ENCODE peak calls at places on chromosomes 12 and 14, in nine cellular contexts. One of them, this sample, is unnamed.

GRCh38 chr14:95189400-95190162 is 32.3 kb upstream of the DICER1 start:
- DNase-seq in Peyer's patch: no peak
- DNase-seq in tibial nerve: no peak
- DNase-seq in GM12878: no peak
- DNase-seq in uterus: no peak
- DNase-seq in ovary: no peak
- DNase-seq in heart left ventricle: no peak
- DNase-seq in H1: no peak
- DNase-seq in stomach: no peak
- DNase-seq in this sample: no peak

GRCh38 chr12:6038160-6038559 is 86.3 kb downstream of the VWF start:
- DNase-seq in Peyer's patch: no peak
- DNase-seq in tibial nerve: no peak
- DNase-seq in GM12878: no peak
- DNase-seq in uterus: no peak
- DNase-seq in ovary: no peak
- DNase-seq in heart left ventricle: no peak
- DNase-seq in H1: peak; percentile 57
- DNase-seq in stomach: peak; percentile 50
- DNase-seq in this sample: no peak

GRCh38 chr12:46831335-46832083 is 5.7 kb upstream of the SLC38A4 start:
- DNase-seq in Peyer's patch: no peak
- DNase-seq in tibial nerve: no peak
- DNase-seq in GM12878: no peak
- DNase-seq in uterus: no peak
- DNase-seq in ovary: no peak
- DNase-seq in heart left ventricle: peak; percentile 82
- DNase-seq in H1: no peak
- DNase-seq in stomach: peak; percentile 34
- DNase-seq in this sample: peak; percentile 88

GRCh38 chr14:53509845-53510244 is 356.7 kb upstream of the DDHD1 start:
- DNase-seq in Peyer's patch: no peak
- DNase-seq in tibial nerve: peak; percentile 18
- DNase-seq in GM12878: no peak
- DNase-seq in uterus: peak; percentile 67
- DNase-seq in ovary: no peak
- DNase-seq in heart left ventricle: no peak
- DNase-seq in H1: no peak
- DNase-seq in stomach: no peak
- DNase-seq in this sample: peak; percentile 59

GRCh38 chr12:47084172-47084571 is 4.4 kb upstream of the AMIGO2 start:
- DNase-seq in Peyer's patch: no peak
- DNase-seq in tibial nerve: no peak
- DNase-seq in GM12878: no peak
- DNase-seq in uterus: no peak
- DNase-seq in ovary: no peak
- DNase-seq in heart left ventricle: no peak
- DNase-seq in H1: no peak
- DNase-seq in stomach: no peak
- DNase-seq in this sample: no peak

GRCh38 chr14:99374964-99375363 is 103.0 kb upstream of the BCL11B start:
- DNase-seq in Peyer's patch: no peak
- DNase-seq in tibial nerve: no peak
- DNase-seq in GM12878: no peak
- DNase-seq in uterus: no peak
- DNase-seq in ovary: no peak
- DNase-seq in heart left ventricle: no peak
- DNase-seq in H1: no peak
- DNase-seq in stomach: no peak
- DNase-seq in this sample: no peak

GRCh38 chr12:112685321-112685720 is 106.2 kb upstream of the RPH3A start:
- DNase-seq in Peyer's patch: no peak
- DNase-seq in tibial nerve: no peak
- DNase-seq in GM12878: no peak
- DNase-seq in uterus: no peak
- DNase-seq in ovary: no peak
- DNase-seq in heart left ventricle: no peak
- DNase-seq in H1: no peak
- DNase-seq in stomach: no peak
- DNase-seq in this sample: no peak

GRCh38 chr12:66859751-66860440 is 181.0 kb upstream of the GRIP1 start:
- DNase-seq in Peyer's patch: no peak
- DNase-seq in tibial nerve: no peak
- DNase-seq in GM12878: no peak
- DNase-seq in uterus: no peak
- DNase-seq in ovary: no peak
- DNase-seq in heart left ventricle: no peak
- DNase-seq in H1: no peak
- DNase-seq in stomach: no peak
- DNase-seq in this sample: no peak

GRCh38 chr12:24768415-24768814 is 180.5 kb downstream of the BCAT1 start:
- DNase-seq in Peyer's patch: no peak
- DNase-seq in tibial nerve: no peak
- DNase-seq in GM12878: no peak
- DNase-seq in uterus: no peak
- DNase-seq in ovary: no peak
- DNase-seq in heart left ventricle: no peak
- DNase-seq in H1: no peak
- DNase-seq in stomach: no peak
- DNase-seq in this sample: no peak

GRCh38 chr14:90509403-90509802 is 112.6 kb downstream of the CALM1 start:
- DNase-seq in Peyer's patch: no peak
- DNase-seq in tibial nerve: no peak
- DNase-seq in GM12878: no peak
- DNase-seq in uterus: no peak
- DNase-seq in ovary: no peak
- DNase-seq in heart left ventricle: no peak
- DNase-seq in H1: no peak
- DNase-seq in stomach: no peak
- DNase-seq in this sample: no peak

GRCh38 chr12:31728289-31728916 is 418 bp downstream of the AMN1 start:
- DNase-seq in Peyer's patch: peak; percentile 70
- DNase-seq in tibial nerve: no peak
- DNase-seq in GM12878: no peak
- DNase-seq in uterus: no peak
- DNase-seq in ovary: no peak
- DNase-seq in heart left ventricle: no peak
- DNase-seq in H1: no peak
- DNase-seq in stomach: peak; percentile 47
- DNase-seq in this sample: peak; percentile 34

GRCh38 chr12:51393676-51394545 is 2.7 kb upstream of the GALNT6 start:
- DNase-seq in Peyer's patch: peak; percentile 44
- DNase-seq in tibial nerve: no peak
- DNase-seq in GM12878: no peak
- DNase-seq in uterus: no peak
- DNase-seq in ovary: no peak
- DNase-seq in heart left ventricle: no peak
- DNase-seq in H1: no peak
- DNase-seq in stomach: no peak
- DNase-seq in this sample: no peak

GRCh38 chr14:73227812-73228781 is 9.2 kb upstream of the PAPLN start:
- DNase-seq in Peyer's patch: no peak
- DNase-seq in tibial nerve: no peak
- DNase-seq in GM12878: no peak
- DNase-seq in uterus: peak; percentile 79
- DNase-seq in ovary: peak; percentile 74
- DNase-seq in heart left ventricle: no peak
- DNase-seq in H1: no peak
- DNase-seq in stomach: no peak
- DNase-seq in this sample: peak; percentile 48

GRCh38 chr12:112013601-112014402 is 576 bp downstream of the ERP29 start:
- DNase-seq in Peyer's patch: peak; percentile 75
- DNase-seq in tibial nerve: no peak
- DNase-seq in GM12878: peak; percentile 32
- DNase-seq in uterus: peak; percentile 49
- DNase-seq in ovary: peak; percentile 56
- DNase-seq in heart left ventricle: peak; percentile 75
- DNase-seq in H1: peak; percentile 39
- DNase-seq in stomach: peak; percentile 73
- DNase-seq in this sample: no peak

GRCh38 chr14:74952697-74953484 is 2.5 kb downstream of the PGF start:
- DNase-seq in Peyer's patch: no peak
- DNase-seq in tibial nerve: no peak
- DNase-seq in GM12878: no peak
- DNase-seq in uterus: no peak
- DNase-seq in ovary: no peak
- DNase-seq in heart left ventricle: no peak
- DNase-seq in H1: no peak
- DNase-seq in stomach: no peak
- DNase-seq in this sample: no peak

GRCh38 chr12:71415336-71416231 is 24.0 kb upstream of the LGR5 start:
- DNase-seq in Peyer's patch: no peak
- DNase-seq in tibial nerve: no peak
- DNase-seq in GM12878: peak; percentile 7
- DNase-seq in uterus: no peak
- DNase-seq in ovary: no peak
- DNase-seq in heart left ventricle: no peak
- DNase-seq in H1: no peak
- DNase-seq in stomach: no peak
- DNase-seq in this sample: peak; percentile 23

GRCh38 chr12:56631790-56632700 is 1.9 kb upstream of the BAZ2A start:
- DNase-seq in Peyer's patch: peak; percentile 86
- DNase-seq in tibial nerve: peak; percentile 48
- DNase-seq in GM12878: no peak
- DNase-seq in uterus: peak; percentile 78
- DNase-seq in ovary: peak; percentile 80
- DNase-seq in heart left ventricle: peak; percentile 84
- DNase-seq in H1: no peak
- DNase-seq in stomach: peak; percentile 82
- DNase-seq in this sample: peak; percentile 64

GRCh38 chr12:56629459-56630179 is 507 bp downstream of the BAZ2A start:
- DNase-seq in Peyer's patch: peak; percentile 38
- DNase-seq in tibial nerve: no peak
- DNase-seq in GM12878: no peak
- DNase-seq in uterus: peak; percentile 39
- DNase-seq in ovary: peak; percentile 53
- DNase-seq in heart left ventricle: no peak
- DNase-seq in H1: no peak
- DNase-seq in stomach: no peak
- DNase-seq in this sample: no peak

GRCh38 chr12:56628671-56629458 is 1.3 kb downstream of the BAZ2A start:
- DNase-seq in Peyer's patch: peak; percentile 92
- DNase-seq in tibial nerve: peak; percentile 54
- DNase-seq in GM12878: no peak
- DNase-seq in uterus: peak; percentile 47
- DNase-seq in ovary: peak; percentile 61
- DNase-seq in heart left ventricle: peak; percentile 78
- DNase-seq in H1: no peak
- DNase-seq in stomach: peak; percentile 70
- DNase-seq in this sample: peak; percentile 52

GRCh38 chr12:56632701-56633464 is 2.8 kb upstream of the BAZ2A start:
- DNase-seq in Peyer's patch: no peak
- DNase-seq in tibial nerve: no peak
- DNase-seq in GM12878: no peak
- DNase-seq in uterus: no peak
- DNase-seq in ovary: no peak
- DNase-seq in heart left ventricle: no peak
- DNase-seq in H1: no peak
- DNase-seq in stomach: no peak
- DNase-seq in this sample: no peak

DNA sequence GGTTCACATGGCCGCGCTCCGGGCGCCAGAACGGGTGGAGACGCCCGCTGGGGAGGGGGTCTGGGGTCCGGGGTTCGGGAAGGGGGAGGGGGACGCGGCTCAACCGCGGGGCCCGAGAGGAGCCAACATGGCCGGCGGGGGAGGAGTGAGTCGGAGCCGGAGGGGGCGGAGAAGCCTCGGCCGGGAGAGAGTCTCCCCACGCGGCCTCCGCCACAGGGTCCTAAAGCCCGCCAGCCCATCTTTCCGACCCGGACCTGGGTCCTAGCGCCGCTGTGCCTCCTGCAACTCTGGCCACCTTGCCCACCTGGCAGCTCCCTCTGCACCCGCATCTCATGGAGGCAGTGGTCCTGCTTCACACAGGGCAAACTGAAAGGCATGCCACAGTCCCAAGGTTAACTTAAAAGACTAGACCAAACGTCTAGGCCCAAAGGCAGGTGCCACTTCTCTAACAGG is at the start of gene BAZ2A:
- DNase-seq in Peyer's patch: peak; percentile 93
- DNase-seq in tibial nerve: peak; percentile 72
- DNase-seq in GM12878: no peak
- DNase-seq in uterus: peak; percentile 84
- DNase-seq in ovary: peak; percentile 87
- DNase-seq in heart left ventricle: peak; percentile 93
- DNase-seq in H1: no peak
- DNase-seq in stomach: peak; percentile 90
- DNase-seq in this sample: peak; percentile 85
- TF ChIP-seq POLR2A in Peyer's patch: no peak
- TF ChIP-seq POLR2A in tibial nerve: peak; percentile 46
- TF ChIP-seq POLR2A in GM12878: peak; percentile 74
- TF ChIP-seq POLR2A in uterus: peak; percentile 34
- TF ChIP-seq POLR2A in ovary: peak; percentile 32
- TF ChIP-seq POLR2A in heart left ventricle: no peak
- TF ChIP-seq POLR2A in H1: no peak
- TF ChIP-seq POLR2A in stomach: no peak
- TF ChIP-seq POLR2A in this sample: peak; percentile 45

DNA sequence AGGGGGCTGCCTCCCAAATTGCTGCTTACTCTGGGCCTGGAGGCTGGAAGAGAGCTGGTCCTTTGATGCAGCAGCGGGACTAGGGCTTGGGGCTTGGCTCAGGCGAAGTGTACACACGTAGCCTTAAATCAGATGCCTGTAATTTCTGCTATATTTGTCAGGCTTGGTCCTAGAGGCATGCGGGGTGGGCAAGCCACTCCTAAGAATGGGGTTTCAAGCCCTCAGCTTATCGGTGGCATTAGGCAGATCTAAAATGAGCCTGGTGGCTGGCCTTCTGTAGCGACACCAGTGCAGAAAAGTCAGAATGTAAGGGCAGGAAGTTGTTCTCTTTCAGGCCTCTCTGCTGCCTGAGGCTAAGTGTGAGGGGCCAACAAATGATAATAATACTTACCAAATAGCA is 927 bp upstream of the SLC8A3 start:
- DNase-seq in Peyer's patch: no peak
- DNase-seq in tibial nerve: no peak
- DNase-seq in GM12878: no peak
- DNase-seq in uterus: no peak
- DNase-seq in ovary: no peak
- DNase-seq in heart left ventricle: no peak
- DNase-seq in H1: no peak
- DNase-seq in stomach: no peak
- DNase-seq in this sample: no peak
- H3K4me3 ChIP-seq in Peyer's patch: no peak overlapping the region
- H3K4me3 ChIP-seq in tibial nerve: no peak overlapping the region
- H3K4me3 ChIP-seq in GM12878: no peak overlapping the region
- H3K4me3 ChIP-seq in uterus: no peak overlapping the region
- H3K4me3 ChIP-seq in ovary: no peak overlapping the region
- H3K4me3 ChIP-seq in heart left ventricle: no peak overlapping the region
- H3K4me3 ChIP-seq in H1: peak overlapping the region; percentile 64
- H3K4me3 ChIP-seq in stomach: no peak overlapping the region
- H3K4me3 ChIP-seq in this sample: peak overlapping the region; percentile 77

GRCh38 chr12:2673966-2674810 is 120.6 kb upstream of the FKBP4 start:
- DNase-seq in Peyer's patch: no peak
- DNase-seq in tibial nerve: no peak
- DNase-seq in GM12878: no peak
- DNase-seq in uterus: peak; percentile 8
- DNase-seq in ovary: no peak
- DNase-seq in heart left ventricle: no peak
- DNase-seq in H1: no peak
- DNase-seq in stomach: peak; percentile 10
- DNase-seq in this sample: no peak
- TF ChIP-seq CTCF in Peyer's patch: no peak
- TF ChIP-seq CTCF in tibial nerve: no peak
- TF ChIP-seq CTCF in GM12878: no peak
- TF ChIP-seq CTCF in uterus: no peak
- TF ChIP-seq CTCF in ovary: no peak
- TF ChIP-seq CTCF in heart left ventricle: no peak
- TF ChIP-seq CTCF in H1: peak; percentile 66
- TF ChIP-seq CTCF in stomach: no peak
- TF ChIP-seq CTCF in this sample: no peak

GRCh38 chr14:100375963-100376735 is 53.0 kb downstream of the SLC25A47 start:
- DNase-seq in Peyer's patch: peak; percentile 89
- DNase-seq in tibial nerve: peak; percentile 92
- DNase-seq in GM12878: peak; percentile 74
- DNase-seq in uterus: peak; percentile 95
- DNase-seq in ovary: peak; percentile 94
- DNase-seq in heart left ventricle: peak; percentile 97
- DNase-seq in H1: peak; percentile 89
- DNase-seq in stomach: peak; percentile 95
- DNase-seq in this sample: peak; percentile 85
- TF ChIP-seq POLR2A in Peyer's patch: peak; percentile 65
- TF ChIP-seq POLR2A in tibial nerve: peak; percentile 56
- TF ChIP-seq POLR2A in GM12878: peak; percentile 91
- TF ChIP-seq POLR2A in uterus: peak; percentile 85
- TF ChIP-seq POLR2A in ovary: peak; percentile 79
- TF ChIP-seq POLR2A in heart left ventricle: peak; percentile 78
- TF ChIP-seq POLR2A in H1: peak; percentile 85
- TF ChIP-seq POLR2A in stomach: no peak
- TF ChIP-seq POLR2A in this sample: peak; percentile 79

This sample was measured in gastrocnemius medialis.